ENCODE peak calls at places on chromosomes 7 and 10, in nine cellular contexts. B is lower lobe of right lung, G is upper lobe of right lung, F is right lobe of liver, P is GM23338, S is GM23248, Y is suprapubic skin, E is body of pancreas, O is SK-N-SH. R is an unnamed sample. For H3K4me1, the result is how much of the 10 kb centered on the place peaks cover.

GRCh38 chr10:1978593-1978992 is 241.3 kb upstream of the ADARB2 start:
- DNase-seq in B (no peak), G (no peak), F (no peak), P (no peak), S (no peak), Y (no peak), E (no peak), O (no peak), R (no peak)

GRCh38 chr7:153408360-153409335 is 643.5 kb upstream of the DPP6 start:
- DNase-seq in B (no peak), G (no peak), F (no peak), P (no peak), S (no peak), Y (no peak), E (no peak), O (no peak), R (no peak)

GRCh38 chr10:132169031-132169765 is 17.6 kb upstream of the DPYSL4 start:
- DNase-seq in B (peak), G (no peak), F (no peak), P (no peak), S (no peak), Y (no peak), E (no peak), O (no peak), R (no peak)

GRCh38 chr10:15237351-15237750 is 68.9 kb upstream of the NMT2 start:
- DNase-seq in B (no peak), G (no peak), F (no peak), P (peak), S (peak), Y (no peak), E (peak), O (no peak), R (no peak)

GRCh38 chr10:79392020-79392398 is 44.7 kb downstream of the PPIF start:
- DNase-seq in B (peak), G (peak), F (peak), P (no peak), S (no peak), Y (no peak), E (peak), O (peak), R (no peak)

GRCh38 chr10:329361-330099 is 194.3 kb downstream of the ZMYND11 start:
- DNase-seq in B (peak), G (peak), F (peak), P (peak), S (peak), Y (peak), E (peak), O (no peak), R (no peak)

GRCh38 chr10:99387071-99387470 is 43.4 kb downstream of the GOT1 start:
- DNase-seq in B (no peak), G (no peak), F (no peak), P (no peak), S (no peak), Y (no peak), E (no peak), O (no peak), R (no peak)

GRCh38 chr10:121245799-121246198 is 352.4 kb downstream of the FGFR2 start:
- DNase-seq in B (no peak), G (no peak), F (no peak), P (no peak), S (no peak), Y (no peak), E (no peak), O (no peak), R (no peak)

GRCh38 chr7:91293840-91294239 is 29.6 kb downstream of the FZD1 start:
- DNase-seq in B (no peak), G (no peak), F (no peak), P (no peak), S (no peak), Y (no peak), E (no peak), O (no peak), R (no peak)

GRCh38 chr7:152435384-152436278 is at the start of gene KMT2C:
- DNase-seq in B (peak), G (peak), F (peak), P (peak), S (peak), Y (peak), E (peak), O (peak), R (peak)

GRCh38 chr7:67692425-67692824 is 695.8 kb downstream of the TYW1 start:
- DNase-seq in B (no peak), G (no peak), F (peak), P (no peak), S (no peak), Y (no peak), E (peak), O (no peak), R (no peak)

GRCh38 chr7:99762680-99763327 is 21.2 kb downstream of the CYP3A4 start:
- DNase-seq in B (no peak), G (no peak), F (no peak), P (no peak), S (peak), Y (no peak), E (no peak), O (no peak), R (no peak)

GRCh38 chr10:114404171-114405010 is at the start of gene AFAP1L2:
- DNase-seq in B (no peak), G (no peak), F (no peak), P (peak), S (peak), Y (no peak), E (peak), O (peak), R (no peak)

GRCh38 chr10:121418126-121418777 is 180.0 kb downstream of the FGFR2 start:
- DNase-seq in B (no peak), G (no peak), F (no peak), P (no peak), S (peak), Y (no peak), E (no peak), O (no peak), R (no peak)

GRCh38 chr7:103751476-103751875 is 238.0 kb downstream of the RELN start:
- DNase-seq in B (no peak), G (no peak), F (no peak), P (no peak), S (no peak), Y (no peak), E (no peak), O (no peak), R (no peak)

GRCh38 chr7:44208085-44208484 is 7.3 kb downstream of the YKT6 start:
- DNase-seq in B (no peak), G (peak), F (no peak), P (no peak), S (no peak), Y (peak), E (no peak), O (no peak), R (no peak)

GRCh38 chr10:75857269-75857846 is 425.9 kb downstream of the LRMDA start:
- DNase-seq in B (no peak), G (no peak), F (no peak), P (peak), S (no peak), Y (no peak), E (no peak), O (no peak), R (no peak)

GRCh38 chr10:79454259-79454658 is 8.8 kb upstream of the ZCCHC24 start:
- DNase-seq in B (no peak), G (no peak), F (no peak), P (no peak), S (peak), Y (no peak), E (no peak), O (no peak), R (no peak)

GRCh38 chr7:140591178-140591902 is 49.3 kb downstream of the DENND2A start:
- DNase-seq in B (no peak), G (no peak), F (no peak), P (no peak), S (peak), Y (no peak), E (no peak), O (no peak), R (no peak)

GRCh38 chr10:22714524-22715289 is at the start of gene PIP4K2A:
- DNase-seq in B (peak), G (peak), F (peak), P (peak), S (peak), Y (peak), E (peak), O (peak), R (peak)

GRCh38 chr10:7503190-7503589 is 92.4 kb upstream of the SFMBT2 start:
- DNase-seq in B (no peak), G (no peak), F (no peak), P (no peak), S (no peak), Y (no peak), E (no peak), O (no peak), R (no peak)

GRCh38 chr10:7505196-7505595 is 94.4 kb upstream of the SFMBT2 start:
- DNase-seq in B (no peak), G (no peak), F (no peak), P (no peak), S (no peak), Y (no peak), E (no peak), O (no peak), R (no peak)

GRCh38 chr10:7511612-7512011 is 100.8 kb upstream of the SFMBT2 start:
- DNase-seq in B (no peak), G (no peak), F (no peak), P (no peak), S (no peak), Y (no peak), E (no peak), O (peak), R (no peak)

GRCh38 chr10:7507887-7508726 is 97.3 kb upstream of the SFMBT2 start:
- DNase-seq in B (no peak), G (no peak), F (no peak), P (no peak), S (no peak), Y (no peak), E (no peak), O (no peak), R (no peak)

DNA sequence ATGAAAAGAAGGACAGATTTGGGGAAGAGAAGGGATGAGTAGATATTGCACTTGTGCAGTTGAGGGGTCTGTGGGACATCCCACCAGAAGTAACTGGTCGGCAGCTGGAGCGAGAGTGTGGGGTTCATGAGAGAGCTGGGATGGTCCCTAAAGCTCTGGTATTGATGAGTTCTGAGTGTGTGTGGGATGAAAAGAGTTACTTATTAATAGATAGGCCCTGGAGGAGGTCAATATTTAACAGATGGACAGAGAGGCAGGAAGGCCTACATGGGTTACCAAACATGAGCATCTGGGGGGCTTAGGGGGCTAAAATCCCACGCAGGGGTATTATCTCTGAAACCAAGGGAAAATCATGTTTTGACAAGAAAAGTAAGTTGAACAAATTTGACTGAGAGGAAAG is 95.7 kb upstream of the SFMBT2 start:
- DNase-seq in B (no peak), G (no peak), F (no peak), P (no peak), S (no peak), Y (no peak), E (no peak), O (no peak), R (no peak)
- H3K27ac ChIP-seq in B (no peak), G (no peak), F (no peak), P (no peak), S (no peak), Y (no peak), E (no peak), O (no peak), R (no peak)

GRCh38 chr7:22445140-22445722 is 54.8 kb downstream of the STEAP1B start:
- DNase-seq in B (peak), G (peak), F (no peak), P (peak), S (no peak), Y (peak), E (peak), O (no peak), R (no peak)

GRCh38 chr7:22447759-22448158 is 52.2 kb downstream of the STEAP1B start:
- DNase-seq in B (no peak), G (no peak), F (no peak), P (no peak), S (no peak), Y (no peak), E (no peak), O (no peak), R (no peak)

GRCh38 chr7:22444181-22444966 is 55.6 kb downstream of the STEAP1B start:
- DNase-seq in B (no peak), G (no peak), F (peak), P (no peak), S (no peak), Y (no peak), E (peak), O (no peak), R (no peak)

GRCh38 chr7:22447008-22447407 is 53.0 kb downstream of the STEAP1B start:
- DNase-seq in B (no peak), G (no peak), F (no peak), P (no peak), S (no peak), Y (no peak), E (no peak), O (no peak), R (no peak)

DNA sequence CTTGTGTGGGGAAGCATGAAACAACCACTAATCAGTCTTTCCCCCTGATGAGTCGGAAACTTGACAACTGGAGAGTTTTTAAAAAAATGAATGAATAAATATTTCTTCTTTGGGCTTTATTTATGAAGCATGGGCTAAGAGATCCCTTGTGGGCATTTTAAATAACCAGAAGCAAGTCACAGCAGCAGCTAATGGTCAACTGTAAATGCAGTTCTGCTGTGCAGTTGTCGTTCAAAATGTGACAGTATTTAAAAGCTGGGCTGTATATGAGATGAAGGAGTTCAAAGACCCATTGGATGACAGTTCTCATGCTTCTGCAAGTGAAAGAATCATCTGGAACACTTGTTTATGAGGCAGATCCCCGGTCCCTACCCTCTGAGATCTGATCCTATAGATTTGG is 54.1 kb downstream of the STEAP1B start:
- DNase-seq in B (no peak), G (no peak), F (no peak), P (no peak), S (no peak), Y (no peak), E (no peak), O (no peak), R (no peak)
- H3K4me3 ChIP-seq in B (peak), G (no peak), F (no peak), P (no peak), S (no peak), Y (no peak), E (no peak), O (no peak), R (no peak)

GRCh38 chr10:124045245-124045644 is 48.2 kb downstream of the CHST15 start:
- DNase-seq in B (no peak), G (no peak), F (no peak), P (no peak), S (no peak), Y (no peak), E (no peak), O (no peak), R (no peak)

GRCh38 chr10:124049484-124049883 is 43.9 kb downstream of the CHST15 start:
- DNase-seq in B (no peak), G (no peak), F (no peak), P (no peak), S (peak), Y (no peak), E (no peak), O (no peak), R (no peak)

GRCh38 chr10:124045794-124046355 is 47.5 kb downstream of the CHST15 start:
- DNase-seq in B (no peak), G (no peak), F (no peak), P (no peak), S (no peak), Y (no peak), E (no peak), O (no peak), R (no peak)

GRCh38 chr10:124048371-124049290 is 44.8 kb downstream of the CHST15 start:
- DNase-seq in B (no peak), G (no peak), F (no peak), P (no peak), S (no peak), Y (no peak), E (no peak), O (no peak), R (no peak)

GRCh38 chr10:124047427-124048157 is 45.8 kb downstream of the CHST15 start:
- DNase-seq in B (no peak), G (no peak), F (no peak), P (no peak), S (no peak), Y (no peak), E (no peak), O (no peak), R (no peak)
- H3K4me1 ChIP-seq in B (under half), G (under half), F (under half), P (under half), S (under half), Y (under half), E (under half), O (under half), R (under half)

GRCh38 chr10:102917314-102917961 is 656 bp upstream of the CNNM2 start:
- DNase-seq in B (peak), G (peak), F (peak), P (peak), S (peak), Y (peak), E (peak), O (peak), R (peak)
- H3K27ac ChIP-seq in B (peak), G (peak), F (peak), P (peak), S (peak), Y (peak), E (peak), O (peak), R (peak)

R was measured in naive thymus-derived CD4-positive, alpha-beta T cell.